ENCODE peak calls at places on chromosomes 1 and 21, in seven cellular contexts. M, D, Z, U, Q, Y and H are unnamed samples.
A peak's percentile ranks its signal among the peaks of the same experiment; 100 is the strongest.

GRCh38 chr1:150995896-150996295 is 10.8 kb downstream of the MINDY1 start:
- ATAC-seq in D (peak; percentile 86), Y (peak; percentile 48), U (peak; percentile 78), Z (peak; percentile 58), Q (peak; percentile 32), M (peak; percentile 58), H (peak; percentile 38)

GRCh38 chr21:34869541-34869940 is 179.6 kb downstream of the RUNX1 start:
- ATAC-seq in D (no peak), M (no peak), Y (no peak), Q (no peak), Z (no peak), U (no peak), H (no peak)

GRCh38 chr1:77900687-77901293 is 12.4 kb downstream of the NEXN start:
- ATAC-seq in D (peak; percentile 59), Y (no peak), U (peak; percentile 56), M (peak; percentile 95), Q (no peak), Z (peak; percentile 61), H (no peak)

GRCh38 chr1:47590523-47591225 is 152.8 kb downstream of the FOXD2 start:
- ATAC-seq in D (no peak), Y (no peak), Q (no peak), M (no peak), Z (no peak), U (no peak), H (no peak)

GRCh38 chr1:99756598-99756997 is 9.8 kb downstream of the FRRS1 start:
- ATAC-seq in D (no peak), Y (no peak), Q (no peak), M (no peak), Z (no peak), U (peak; percentile 61), H (peak; percentile 12)

GRCh38 chr1:10143961-10144485 is 66.3 kb upstream of the KIF1B start:
- ATAC-seq in D (no peak), Y (no peak), Z (no peak), U (no peak), Q (no peak), M (no peak), H (no peak)

GRCh38 chr1:204331847-204332487 is 27.8 kb downstream of the PLEKHA6 start:
- ATAC-seq in Q (no peak), Y (no peak), U (no peak), D (no peak), M (peak; percentile 70), Z (no peak), H (no peak)

GRCh38 chr1:80217377-80217986 is 1211.0 kb upstream of the ADGRL4 start:
- ATAC-seq in U (peak; percentile 71), Y (no peak), M (peak; percentile 81), D (no peak), Z (peak; percentile 41), Q (no peak), H (no peak)

GRCh38 chr1:67700692-67701410 is 15.8 kb downstream of the GADD45A start:
- ATAC-seq in D (peak; percentile 36), Q (peak; percentile 89), M (peak; percentile 70), Y (no peak), U (no peak), Z (peak; percentile 88), H (peak; percentile 92)

GRCh38 chr1:6198646-6199297 is 623 bp downstream of the RPL22 start:
- ATAC-seq in D (peak; percentile 7), Y (peak; percentile 9), U (peak; percentile 36), Q (no peak), M (peak; percentile 28), Z (peak; percentile 3), H (peak; percentile 27)

GRCh38 chr1:41380979-41381690 is 19.9 kb downstream of the FOXO6 start:
- ATAC-seq in Y (no peak), D (no peak), M (peak; percentile 57), Q (no peak), U (peak; percentile 26), Z (peak; percentile 26), H (no peak)

GRCh38 chr1:240591078-240591477 is 20.9 kb downstream of the GREM2 start:
- ATAC-seq in Q (no peak), Y (no peak), U (no peak), D (no peak), Z (no peak), M (no peak), H (no peak)

GRCh38 chr1:103489881-103490280 is 35.6 kb upstream of the RNPC3 start:
- ATAC-seq in Q (no peak), Z (no peak), U (no peak), Y (no peak), M (peak; percentile 73), D (no peak), H (no peak)

GRCh38 chr1:224331326-224331725 is 1.4 kb upstream of the NVL start:
- ATAC-seq in M (no peak), Y (no peak), Q (no peak), U (no peak), D (no peak), Z (no peak), H (no peak)

GRCh38 chr1:19974822-19975416 is 4.5 kb downstream of the PLA2G2A start:
- ATAC-seq in D (no peak), M (peak; percentile 92), Q (peak; percentile 66), U (peak; percentile 87), Y (no peak), Z (peak; percentile 86), H (peak; percentile 52)

GRCh38 chr21:9738527-9738926 is 782.9 kb upstream of the TPTE start:
- ATAC-seq in Q (no peak), Y (no peak), Z (no peak), D (no peak), M (no peak), U (peak; percentile 18), H (no peak)

GRCh38 chr1:229883504-229884200 is 183.4 kb upstream of the GALNT2 start:
- ATAC-seq in Y (no peak), D (no peak), M (no peak), Z (no peak), Q (no peak), U (no peak), H (no peak)

GRCh38 chr1:150225546-150225945 is 10.4 kb downstream of the ANP32E start:
- ATAC-seq in D (no peak), Y (no peak), M (no peak), Q (no peak), U (no peak), Z (no peak), H (no peak)

GRCh38 chr21:44000360-44000759 is 11.7 kb upstream of the TRAPPC10 start:
- ATAC-seq in Y (no peak), Z (no peak), U (peak; percentile 55), M (no peak), D (no peak), Q (no peak), H (no peak)

GRCh38 chr1:5424802-5425201 is 567.4 kb downstream of the NPHP4 start:
- ATAC-seq in Z (no peak), M (no peak), U (no peak), D (no peak), Q (no peak), Y (no peak), H (no peak)

GRCh38 chr1:211476200-211476849 is 15.6 kb downstream of the RD3 start:
- ATAC-seq in Z (peak; percentile 47), Q (peak; percentile 85), M (peak; percentile 86), U (peak; percentile 83), Y (peak; percentile 67), D (no peak), H (peak; percentile 87)

GRCh38 chr21:26388731-26389231 is 184.3 kb downstream of the CYYR1 start:
- ATAC-seq in Z (no peak), M (no peak), D (no peak), U (no peak), Y (no peak), Q (no peak), H (no peak)

GRCh38 chr1:43435146-43436145 is 18.3 kb downstream of the HYI start:
- ATAC-seq in D (peak; percentile 63), Z (peak; percentile 83), U (peak; percentile 89), M (peak; percentile 45), Q (no peak), Y (no peak), H (no peak)

GRCh38 chr1:232578681-232579195 is 51.2 kb downstream of the SIPA1L2 start:
- ATAC-seq in Y (peak; percentile 48), U (peak; percentile 19), D (peak; percentile 41), Z (peak; percentile 25), Q (peak; percentile 39), M (no peak), H (no peak)

GRCh38 chr1:25095635-25096200 is 136.6 kb downstream of the SYF2 start:
- ATAC-seq in Q (no peak), Z (no peak), Y (peak; percentile 65), M (no peak), D (no peak), U (no peak), H (peak; percentile 23)

GRCh38 chr1:168098534-168099313 is 38.0 kb downstream of the GPR161 start:
- ATAC-seq in U (no peak), Z (no peak), Q (no peak), D (no peak), M (no peak), Y (no peak), H (no peak)

GRCh38 chr1:67983867-67984266 is 66.6 kb downstream of the DIRAS3 start:
- ATAC-seq in U (no peak), Q (no peak), Z (peak; percentile 95), M (no peak), D (no peak), Y (no peak), H (no peak)

GRCh38 chr1:158283965-158284364 is 5.8 kb upstream of the CD1C start:
- ATAC-seq in Q (peak; percentile 67), Y (no peak), Z (no peak), D (no peak), U (peak; percentile 30), M (no peak), H (peak; percentile 62)

GRCh38 chr1:109135940-109136339 is 22.0 kb downstream of the ELAPOR1 start:
- ATAC-seq in U (no peak), D (no peak), Z (no peak), M (no peak), Y (no peak), Q (no peak), H (no peak)

GRCh38 chr1:166484471-166484870 is 317.7 kb upstream of the FAM78B start:
- ATAC-seq in M (no peak), U (no peak), Z (no peak), Q (no peak), D (no peak), Y (no peak), H (no peak)

GRCh38 chr1:230112131-230112701 is 45.2 kb downstream of the GALNT2 start:
- ATAC-seq in M (peak; percentile 3), D (no peak), U (peak; percentile 2), Y (no peak), Z (peak; percentile 20), Q (no peak), H (no peak)

GRCh38 chr1:88061106-88061829 is 622.8 kb upstream of the PKN2 start:
- ATAC-seq in D (no peak), Y (no peak), Q (no peak), U (peak; percentile 59), M (peak; percentile 85), Z (peak; percentile 83), H (no peak)

GRCh38 chr1:42786097-42786496 is 1.3 kb downstream of the TMEM269 start:
- ATAC-seq in U (no peak), M (no peak), Z (peak; percentile 64), D (no peak), Q (no peak), Y (no peak), H (no peak)